ENCODE peak calls at places on chromosomes 13 and 19, in nine cellular contexts. M is suprapubic skin, T is left ventricle myocardium inferior, R is heart right ventricle, Z is fibroblast of pulmonary artery, G is endothelial cell of umbilical vein, Q is HS-5, V is mesendoderm, L is osteocyte. E is an unnamed sample.

GRCh38 chr13:28394422-28394821 is 100.5 kb downstream of the FLT1 start:
- DNase-seq in M (no peak), R (no peak), Z (peak), Q (peak), T (no peak), L (no peak), G (peak), V (no peak), E (no peak)

GRCh38 chr13:41117859-41118258 is 14.7 kb downstream of the KBTBD6 start:
- DNase-seq in M (no peak), R (no peak), G (no peak), Q (no peak), L (no peak), Z (no peak), T (no peak), V (no peak), E (no peak)

GRCh38 chr13:111609631-111610030 is 289.2 kb downstream of the TEX29 start:
- DNase-seq in Z (no peak), L (no peak), T (no peak), Q (no peak), V (no peak), G (no peak), M (no peak), R (no peak), E (no peak)

GRCh38 chr19:46716013-46716671 is 772 bp downstream of the PRKD2 start:
- DNase-seq in L (no peak), V (peak), G (no peak), Q (no peak), R (no peak), M (no peak), T (no peak), Z (no peak), E (no peak)

GRCh38 chr19:55212447-55212846 is 3.1 kb upstream of the PTPRH start:
- DNase-seq in V (peak), Z (no peak), M (no peak), R (no peak), Q (no peak), L (no peak), G (peak), T (no peak), E (no peak)

GRCh38 chr19:7471696-7472620 is 16.9 kb downstream of the PEX11G start:
- DNase-seq in M (no peak), Q (no peak), V (no peak), G (no peak), Z (no peak), L (no peak), T (no peak), R (no peak), E (no peak)

GRCh38 chr13:53460776-53461175 is 432.2 kb downstream of the OLFM4 start:
- DNase-seq in L (no peak), Q (no peak), V (peak), T (no peak), G (no peak), Z (no peak), M (no peak), R (no peak), E (no peak)

GRCh38 chr19:3653865-3654513 is 27.4 kb upstream of the CACTIN start:
- DNase-seq in T (no peak), M (no peak), Z (no peak), G (no peak), L (no peak), R (no peak), Q (no peak), V (no peak), E (no peak)

GRCh38 chr13:101127741-101128353 is 288.5 kb downstream of the NALCN start:
- DNase-seq in R (no peak), Q (no peak), V (peak), L (no peak), G (peak), T (no peak), Z (peak), M (no peak), E (no peak)

GRCh38 chr13:42215578-42216421 is 56.2 kb upstream of the AKAP11 start:
- DNase-seq in M (no peak), Z (peak), G (peak), Q (no peak), L (no peak), V (peak), T (no peak), R (no peak), E (no peak)

GRCh38 chr19:45150731-45151725 is 9.8 kb downstream of the NKPD1 start:
- DNase-seq in Z (no peak), V (no peak), T (no peak), R (no peak), G (no peak), Q (no peak), L (no peak), M (no peak), E (no peak)

GRCh38 chr13:36074659-36075058 is 56.5 kb downstream of the DCLK1 start:
- DNase-seq in L (no peak), R (no peak), M (no peak), T (no peak), Z (peak), V (no peak), Q (no peak), G (no peak), E (no peak)

GRCh38 chr13:28316129-28316528 is 177.8 kb downstream of the PAN3 start:
- DNase-seq in G (no peak), Z (no peak), Q (no peak), R (no peak), V (no peak), M (no peak), T (no peak), L (no peak), E (no peak)

GRCh38 chr13:95098916-95099315 is 202.3 kb downstream of the ABCC4 start:
- DNase-seq in T (no peak), V (no peak), Q (no peak), R (no peak), Z (no peak), G (peak), M (no peak), L (no peak), E (no peak)

GRCh38 chr13:25170554-25171107 is 1.5 kb downstream of the AMER2 start:
- DNase-seq in M (no peak), R (no peak), V (peak), Z (no peak), L (peak), Q (no peak), T (no peak), G (no peak), E (no peak)

GRCh38 chr13:31119966-31120733 is 41.6 kb downstream of the HSPH1 start:
- DNase-seq in Q (no peak), M (no peak), Z (peak), V (peak), G (no peak), L (no peak), R (no peak), T (no peak), E (no peak)

GRCh38 chr13:29301027-29301426 is 294.5 kb downstream of the SLC7A1 start:
- DNase-seq in T (no peak), R (no peak), Q (no peak), G (no peak), V (no peak), M (no peak), L (no peak), Z (no peak), E (no peak)

GRCh38 chr19:18014197-18014596 is 6.2 kb downstream of the ARRDC2 start:
- DNase-seq in M (no peak), T (no peak), G (no peak), V (no peak), L (no peak), Z (no peak), R (no peak), Q (no peak), E (no peak)

GRCh38 chr13:24168392-24168750 is 7.9 kb downstream of the SPATA13 start:
- DNase-seq in V (no peak), G (no peak), M (no peak), Q (no peak), Z (no peak), R (no peak), L (no peak), T (no peak), E (no peak)

GRCh38 chr19:12720851-12721655 is 2.7 kb downstream of the TNPO2 start:
- DNase-seq in Q (no peak), G (no peak), T (no peak), L (no peak), M (no peak), V (no peak), R (no peak), Z (peak), E (no peak)

GRCh38 chr19:18626906-18627305 is 9.9 kb upstream of the KLHL26 start:
- DNase-seq in Z (no peak), R (no peak), M (no peak), T (no peak), L (no peak), Q (no peak), V (no peak), G (no peak), E (no peak)

GRCh38 chr13:50951366-50951765 is 41.8 kb downstream of the RNASEH2B start:
- DNase-seq in L (no peak), M (no peak), V (no peak), G (no peak), T (no peak), Q (no peak), R (no peak), Z (peak), E (no peak)

GRCh38 chr13:112170823-112171569 is 104.0 kb downstream of the SOX1 start:
- DNase-seq in G (no peak), M (no peak), V (no peak), Z (no peak), R (no peak), Q (no peak), T (no peak), L (no peak), E (no peak)

GRCh38 chr19:13951799-13952153 is 533 bp upstream of the DCAF15 start:
- DNase-seq in G (no peak), V (no peak), T (no peak), L (no peak), M (no peak), R (no peak), Z (no peak), Q (no peak), E (no peak)

GRCh38 chr19:6099633-6100032 is 10.7 kb downstream of the RFX2 start:
- DNase-seq in Q (no peak), V (no peak), L (no peak), Z (no peak), T (no peak), M (no peak), G (no peak), R (no peak), E (no peak)